ENCODE peak calls at places on chromosomes 7 and 10, in six cellular contexts. One of them, this sample, is unnamed.

GRCh38 chr7:119197172-119197871 is 972.8 kb downstream of the ANKRD7 start:
- DNase-seq in activated CD8-positive, alpha-beta T cell treated with anti-CD3 and anti-CD28 coated beads for 36 hours: no peak
- DNase-seq in astrocyte of the spinal cord: no peak
- DNase-seq in GM10248: no peak
- DNase-seq in heart left ventricle: no peak
- DNase-seq in HCT116: no peak
- DNase-seq in this sample: no peak

GRCh38 chr7:112986256-112987031 is 100.2 kb downstream of the GPR85 start:
- DNase-seq in activated CD8-positive, alpha-beta T cell treated with anti-CD3 and anti-CD28 coated beads for 36 hours: no peak
- DNase-seq in astrocyte of the spinal cord: peak
- DNase-seq in GM10248: no peak
- DNase-seq in heart left ventricle: no peak
- DNase-seq in HCT116: no peak
- DNase-seq in this sample: peak

GRCh38 chr10:26857991-26858706 is 2.6 kb downstream of the ABI1 start:
- DNase-seq in activated CD8-positive, alpha-beta T cell treated with anti-CD3 and anti-CD28 coated beads for 36 hours: no peak
- DNase-seq in astrocyte of the spinal cord: no peak
- DNase-seq in GM10248: peak
- DNase-seq in heart left ventricle: no peak
- DNase-seq in HCT116: no peak
- DNase-seq in this sample: peak

GRCh38 chr10:87848998-87849397 is 14.3 kb downstream of the KLLN start:
- DNase-seq in activated CD8-positive, alpha-beta T cell treated with anti-CD3 and anti-CD28 coated beads for 36 hours: no peak
- DNase-seq in astrocyte of the spinal cord: no peak
- DNase-seq in GM10248: no peak
- DNase-seq in heart left ventricle: no peak
- DNase-seq in HCT116: no peak
- DNase-seq in this sample: no peak

GRCh38 chr10:86305521-86305920 is 61.1 kb downstream of the GRID1 start:
- DNase-seq in activated CD8-positive, alpha-beta T cell treated with anti-CD3 and anti-CD28 coated beads for 36 hours: no peak
- DNase-seq in astrocyte of the spinal cord: no peak
- DNase-seq in GM10248: no peak
- DNase-seq in heart left ventricle: no peak
- DNase-seq in HCT116: no peak
- DNase-seq in this sample: no peak

GRCh38 chr10:133214468-133215410 is 15.3 kb upstream of the UTF1 start:
- DNase-seq in activated CD8-positive, alpha-beta T cell treated with anti-CD3 and anti-CD28 coated beads for 36 hours: no peak
- DNase-seq in astrocyte of the spinal cord: no peak
- DNase-seq in GM10248: no peak
- DNase-seq in heart left ventricle: no peak
- DNase-seq in HCT116: no peak
- DNase-seq in this sample: no peak

GRCh38 chr10:7908541-7909210 is 90.4 kb downstream of the TAF3 start:
- DNase-seq in activated CD8-positive, alpha-beta T cell treated with anti-CD3 and anti-CD28 coated beads for 36 hours: no peak
- DNase-seq in astrocyte of the spinal cord: no peak
- DNase-seq in GM10248: no peak
- DNase-seq in heart left ventricle: no peak
- DNase-seq in HCT116: no peak
- DNase-seq in this sample: no peak

GRCh38 chr7:114944742-114945625 is 23.1 kb downstream of the MDFIC start:
- DNase-seq in activated CD8-positive, alpha-beta T cell treated with anti-CD3 and anti-CD28 coated beads for 36 hours: no peak
- DNase-seq in astrocyte of the spinal cord: peak
- DNase-seq in GM10248: no peak
- DNase-seq in heart left ventricle: peak
- DNase-seq in HCT116: no peak
- DNase-seq in this sample: peak

GRCh38 chr10:67664936-67665335 is 31.1 kb downstream of the CTNNA3 start:
- DNase-seq in activated CD8-positive, alpha-beta T cell treated with anti-CD3 and anti-CD28 coated beads for 36 hours: no peak
- DNase-seq in astrocyte of the spinal cord: no peak
- DNase-seq in GM10248: no peak
- DNase-seq in heart left ventricle: no peak
- DNase-seq in HCT116: no peak
- DNase-seq in this sample: no peak

GRCh38 chr10:3248526-3249255 is 76.1 kb upstream of the PITRM1 start:
- DNase-seq in activated CD8-positive, alpha-beta T cell treated with anti-CD3 and anti-CD28 coated beads for 36 hours: no peak
- DNase-seq in astrocyte of the spinal cord: peak
- DNase-seq in GM10248: no peak
- DNase-seq in heart left ventricle: no peak
- DNase-seq in HCT116: peak
- DNase-seq in this sample: peak

GRCh38 chr10:95303535-95303934 is 12.7 kb upstream of the PDLIM1 start:
- DNase-seq in activated CD8-positive, alpha-beta T cell treated with anti-CD3 and anti-CD28 coated beads for 36 hours: no peak
- DNase-seq in astrocyte of the spinal cord: no peak
- DNase-seq in GM10248: no peak
- DNase-seq in heart left ventricle: no peak
- DNase-seq in HCT116: no peak
- DNase-seq in this sample: peak

GRCh38 chr10:70052462-70053211 is at the start of gene MACROH2A2:
- DNase-seq in activated CD8-positive, alpha-beta T cell treated with anti-CD3 and anti-CD28 coated beads for 36 hours: peak
- DNase-seq in astrocyte of the spinal cord: peak
- DNase-seq in GM10248: no peak
- DNase-seq in heart left ventricle: peak
- DNase-seq in HCT116: peak
- DNase-seq in this sample: peak

GRCh38 chr7:101075646-101076045 is 9.6 kb upstream of the TRIM56 start:
- DNase-seq in activated CD8-positive, alpha-beta T cell treated with anti-CD3 and anti-CD28 coated beads for 36 hours: no peak
- DNase-seq in astrocyte of the spinal cord: no peak
- DNase-seq in GM10248: no peak
- DNase-seq in heart left ventricle: no peak
- DNase-seq in HCT116: no peak
- DNase-seq in this sample: peak

GRCh38 chr7:101081432-101081831 is 3.8 kb upstream of the TRIM56 start:
- DNase-seq in activated CD8-positive, alpha-beta T cell treated with anti-CD3 and anti-CD28 coated beads for 36 hours: no peak
- DNase-seq in astrocyte of the spinal cord: no peak
- DNase-seq in GM10248: no peak
- DNase-seq in heart left ventricle: no peak
- DNase-seq in HCT116: no peak
- DNase-seq in this sample: no peak

GRCh38 chr7:101077303-101078086 is 7.8 kb upstream of the TRIM56 start:
- DNase-seq in activated CD8-positive, alpha-beta T cell treated with anti-CD3 and anti-CD28 coated beads for 36 hours: peak
- DNase-seq in astrocyte of the spinal cord: peak
- DNase-seq in GM10248: peak
- DNase-seq in heart left ventricle: peak
- DNase-seq in HCT116: peak
- DNase-seq in this sample: peak
- TF ChIP-seq CTCF in activated CD8-positive, alpha-beta T cell treated with anti-CD3 and anti-CD28 coated beads for 36 hours: peak
- TF ChIP-seq CTCF in astrocyte of the spinal cord: peak
- TF ChIP-seq CTCF in GM10248: peak
- TF ChIP-seq CTCF in heart left ventricle: peak
- TF ChIP-seq CTCF in HCT116: peak
- TF ChIP-seq CTCF in this sample: peak

GRCh38 chr10:98676895-98677294 is 230.2 kb upstream of the HPS1 start:
- DNase-seq in activated CD8-positive, alpha-beta T cell treated with anti-CD3 and anti-CD28 coated beads for 36 hours: no peak
- DNase-seq in astrocyte of the spinal cord: no peak
- DNase-seq in GM10248: no peak
- DNase-seq in heart left ventricle: no peak
- DNase-seq in HCT116: no peak
- DNase-seq in this sample: no peak
- TF ChIP-seq CTCF in activated CD8-positive, alpha-beta T cell treated with anti-CD3 and anti-CD28 coated beads for 36 hours: no peak
- TF ChIP-seq CTCF in astrocyte of the spinal cord: no peak
- TF ChIP-seq CTCF in GM10248: no peak
- TF ChIP-seq CTCF in heart left ventricle: no peak
- TF ChIP-seq CTCF in HCT116: no peak
- TF ChIP-seq CTCF in this sample: no peak

DNA sequence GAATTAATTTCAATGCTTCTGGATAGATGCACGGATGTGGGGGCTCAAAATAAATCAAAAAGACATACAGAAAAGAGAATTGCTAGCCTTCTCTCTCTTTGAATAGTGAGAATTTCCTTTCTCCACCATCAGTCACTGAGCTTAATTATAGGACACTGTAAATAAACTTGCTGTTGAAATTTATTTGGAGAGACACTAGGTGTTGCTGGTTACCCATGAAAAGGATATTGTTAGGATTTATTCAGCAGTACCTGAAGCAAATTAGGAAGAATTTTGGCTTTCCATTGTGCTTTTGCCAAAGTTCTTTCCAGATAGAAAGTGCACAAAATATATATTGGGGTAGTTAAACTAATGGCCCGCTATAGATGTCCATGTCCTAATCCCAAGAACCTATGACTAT is 27.6 kb downstream of the GCC1 start:
- DNase-seq in activated CD8-positive, alpha-beta T cell treated with anti-CD3 and anti-CD28 coated beads for 36 hours: no peak
- DNase-seq in astrocyte of the spinal cord: no peak
- DNase-seq in GM10248: no peak
- DNase-seq in heart left ventricle: no peak
- DNase-seq in HCT116: no peak
- DNase-seq in this sample: peak
- TF ChIP-seq CTCF in activated CD8-positive, alpha-beta T cell treated with anti-CD3 and anti-CD28 coated beads for 36 hours: no peak
- TF ChIP-seq CTCF in astrocyte of the spinal cord: no peak
- TF ChIP-seq CTCF in GM10248: no peak
- TF ChIP-seq CTCF in heart left ventricle: no peak
- TF ChIP-seq CTCF in HCT116: no peak
- TF ChIP-seq CTCF in this sample: no peak

GRCh38 chr10:78378192-78378591 is 344.5 kb downstream of the RPS24 start:
- DNase-seq in activated CD8-positive, alpha-beta T cell treated with anti-CD3 and anti-CD28 coated beads for 36 hours: no peak
- DNase-seq in astrocyte of the spinal cord: no peak
- DNase-seq in GM10248: no peak
- DNase-seq in heart left ventricle: peak
- DNase-seq in HCT116: no peak
- DNase-seq in this sample: no peak
- TF ChIP-seq CTCF in activated CD8-positive, alpha-beta T cell treated with anti-CD3 and anti-CD28 coated beads for 36 hours: no peak
- TF ChIP-seq CTCF in astrocyte of the spinal cord: no peak
- TF ChIP-seq CTCF in GM10248: no peak
- TF ChIP-seq CTCF in heart left ventricle: no peak
- TF ChIP-seq CTCF in HCT116: no peak
- TF ChIP-seq CTCF in this sample: no peak

GRCh38 chr10:19815036-19815435 is 1.2 kb upstream of the PLXDC2 start:
- DNase-seq in activated CD8-positive, alpha-beta T cell treated with anti-CD3 and anti-CD28 coated beads for 36 hours: no peak
- DNase-seq in astrocyte of the spinal cord: no peak
- DNase-seq in GM10248: no peak
- DNase-seq in heart left ventricle: no peak
- DNase-seq in HCT116: no peak
- DNase-seq in this sample: no peak

GRCh38 chr10:19816420-19817250 is at the start of gene PLXDC2:
- DNase-seq in activated CD8-positive, alpha-beta T cell treated with anti-CD3 and anti-CD28 coated beads for 36 hours: peak
- DNase-seq in astrocyte of the spinal cord: peak
- DNase-seq in GM10248: peak
- DNase-seq in heart left ventricle: peak
- DNase-seq in HCT116: no peak
- DNase-seq in this sample: peak

GRCh38 chr10:19815478-19816419 is 483 bp upstream of the PLXDC2 start:
- DNase-seq in activated CD8-positive, alpha-beta T cell treated with anti-CD3 and anti-CD28 coated beads for 36 hours: peak
- DNase-seq in astrocyte of the spinal cord: peak
- DNase-seq in GM10248: no peak
- DNase-seq in heart left ventricle: peak
- DNase-seq in HCT116: no peak
- DNase-seq in this sample: peak

GRCh38 chr10:19819419-19820033 is 3.3 kb downstream of the PLXDC2 start:
- DNase-seq in activated CD8-positive, alpha-beta T cell treated with anti-CD3 and anti-CD28 coated beads for 36 hours: peak
- DNase-seq in astrocyte of the spinal cord: peak
- DNase-seq in GM10248: peak
- DNase-seq in heart left ventricle: no peak
- DNase-seq in HCT116: no peak
- DNase-seq in this sample: peak

GRCh38 chr10:19817251-19818046 is 1.2 kb downstream of the PLXDC2 start:
- DNase-seq in activated CD8-positive, alpha-beta T cell treated with anti-CD3 and anti-CD28 coated beads for 36 hours: peak
- DNase-seq in astrocyte of the spinal cord: no peak
- DNase-seq in GM10248: no peak
- DNase-seq in heart left ventricle: no peak
- DNase-seq in HCT116: no peak
- DNase-seq in this sample: no peak
- TF ChIP-seq CTCF in activated CD8-positive, alpha-beta T cell treated with anti-CD3 and anti-CD28 coated beads for 36 hours: no peak
- TF ChIP-seq CTCF in astrocyte of the spinal cord: peak
- TF ChIP-seq CTCF in GM10248: no peak
- TF ChIP-seq CTCF in heart left ventricle: no peak
- TF ChIP-seq CTCF in HCT116: no peak
- TF ChIP-seq CTCF in this sample: peak

GRCh38 chr7:150378115-150378852 is 846 bp upstream of the ZNF775 start:
- DNase-seq in activated CD8-positive, alpha-beta T cell treated with anti-CD3 and anti-CD28 coated beads for 36 hours: peak
- DNase-seq in astrocyte of the spinal cord: peak
- DNase-seq in GM10248: peak
- DNase-seq in heart left ventricle: peak
- DNase-seq in HCT116: peak
- DNase-seq in this sample: peak
- TF ChIP-seq CTCF in activated CD8-positive, alpha-beta T cell treated with anti-CD3 and anti-CD28 coated beads for 36 hours: no peak
- TF ChIP-seq CTCF in astrocyte of the spinal cord: peak
- TF ChIP-seq CTCF in GM10248: peak
- TF ChIP-seq CTCF in heart left ventricle: no peak
- TF ChIP-seq CTCF in HCT116: no peak
- TF ChIP-seq CTCF in this sample: peak

DNA sequence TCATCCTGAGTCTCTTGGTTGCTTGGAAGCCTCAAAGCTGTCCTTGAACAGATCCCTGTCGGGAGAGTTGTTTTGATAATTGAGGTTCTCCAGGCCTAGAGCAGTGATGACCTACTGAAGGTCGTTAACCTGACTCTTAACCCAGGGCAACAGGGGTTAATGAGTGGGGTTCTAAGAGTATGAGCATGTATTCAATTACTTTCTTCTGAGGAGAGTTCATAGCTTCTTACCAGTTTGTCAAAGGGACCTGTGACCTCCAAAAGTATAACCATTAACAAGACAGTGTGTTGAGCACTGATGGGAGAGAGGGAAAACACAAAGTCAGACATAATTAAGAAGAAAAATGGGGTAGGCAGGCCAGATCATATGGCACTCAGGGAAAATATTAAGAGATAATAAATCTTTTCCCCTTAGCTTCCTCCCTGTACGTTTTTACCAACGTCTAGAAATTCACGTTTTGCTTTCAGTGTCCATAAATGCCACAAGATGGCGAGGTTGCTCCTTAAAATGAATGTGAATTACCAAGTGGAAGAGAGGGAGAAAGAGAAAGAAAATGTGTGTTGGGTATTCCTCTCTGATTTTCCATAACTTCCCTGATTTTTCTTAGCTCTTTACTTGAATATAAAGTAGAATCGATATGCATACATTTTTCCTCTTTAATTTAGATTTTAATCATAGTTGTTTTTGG is 97.6 kb downstream of the SUGCT start:
- DNase-seq in activated CD8-positive, alpha-beta T cell treated with anti-CD3 and anti-CD28 coated beads for 36 hours: peak
- DNase-seq in astrocyte of the spinal cord: peak
- DNase-seq in GM10248: peak
- DNase-seq in heart left ventricle: no peak
- DNase-seq in HCT116: peak
- DNase-seq in this sample: peak
- TF ChIP-seq CTCF in activated CD8-positive, alpha-beta T cell treated with anti-CD3 and anti-CD28 coated beads for 36 hours: peak
- TF ChIP-seq CTCF in astrocyte of the spinal cord: peak
- TF ChIP-seq CTCF in GM10248: peak
- TF ChIP-seq CTCF in heart left ventricle: peak
- TF ChIP-seq CTCF in HCT116: peak
- TF ChIP-seq CTCF in this sample: peak

DNA sequence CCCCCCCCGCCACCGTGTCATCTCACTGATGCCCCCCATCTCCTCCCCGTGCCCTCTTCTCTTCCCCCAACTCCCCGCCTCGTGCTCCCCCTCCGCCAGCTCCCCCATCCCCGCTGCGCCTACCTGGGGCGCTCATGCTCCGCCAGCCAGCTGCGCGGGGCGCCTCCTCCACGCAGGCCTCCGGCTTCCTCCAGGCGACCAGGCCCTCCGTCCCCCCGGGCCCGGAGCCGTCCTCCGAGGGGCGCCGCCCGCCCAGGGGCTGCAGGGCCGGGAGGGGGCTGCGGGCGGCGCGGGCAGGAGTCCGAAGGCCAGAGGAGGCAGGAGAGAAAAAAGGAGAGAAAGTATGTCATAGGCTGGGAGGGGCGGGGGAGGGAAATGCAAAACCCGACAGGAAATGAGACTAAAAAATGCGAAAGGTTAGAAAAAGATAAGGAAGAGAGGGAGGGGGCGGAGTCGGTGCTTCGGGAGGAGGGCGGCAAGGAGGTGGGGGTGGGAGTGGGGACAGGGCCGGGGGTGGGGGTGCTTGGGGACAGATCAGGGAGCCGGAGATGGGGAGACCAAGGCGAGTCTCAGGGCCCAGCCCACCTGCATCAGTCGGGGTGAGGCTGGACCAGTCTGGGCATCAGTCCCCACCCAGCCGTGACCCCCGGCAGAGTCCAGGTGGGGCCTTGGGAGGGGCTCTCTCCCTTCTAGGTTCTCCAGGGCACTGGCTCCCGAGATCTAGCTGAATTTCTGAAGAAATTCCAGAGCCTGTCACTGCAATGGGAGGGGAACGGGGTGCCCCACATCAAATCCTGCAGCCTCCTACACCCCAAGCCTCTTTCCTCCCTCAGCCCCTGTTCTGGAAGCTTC is at the start of gene CARD11:
- DNase-seq in activated CD8-positive, alpha-beta T cell treated with anti-CD3 and anti-CD28 coated beads for 36 hours: peak
- DNase-seq in astrocyte of the spinal cord: no peak
- DNase-seq in GM10248: peak
- DNase-seq in heart left ventricle: no peak
- DNase-seq in HCT116: no peak
- DNase-seq in this sample: no peak
- TF ChIP-seq CTCF in activated CD8-positive, alpha-beta T cell treated with anti-CD3 and anti-CD28 coated beads for 36 hours: no peak
- TF ChIP-seq CTCF in astrocyte of the spinal cord: no peak
- TF ChIP-seq CTCF in GM10248: peak
- TF ChIP-seq CTCF in heart left ventricle: no peak
- TF ChIP-seq CTCF in HCT116: no peak
- TF ChIP-seq CTCF in this sample: no peak